ENCODE peak calls at places on chromosome 5, in eight cellular contexts. W, G, R, M, J, O, K and B are unnamed samples.

GRCh38 chr5:16552666-16553343 is 64.0 kb downstream of the RETREG1 start:
- DNase-seq in W (peak), G (peak), R (peak), M (peak), J (peak), O (peak), K (peak), B (peak)

GRCh38 chr5:43773032-43773830 is 170.3 kb downstream of the NNT start:
- DNase-seq in W (peak), G (no peak), R (peak), M (no peak), J (peak), O (no peak), K (no peak), B (peak)

GRCh38 chr5:7261049-7261448 is 134.9 kb upstream of the ADCY2 start:
- DNase-seq in W (no peak), G (no peak), R (peak), M (no peak), J (no peak), O (no peak), K (peak), B (peak)

GRCh38 chr5:39461007-39461682 is 36.4 kb upstream of the DAB2 start:
- DNase-seq in W (no peak), G (no peak), R (peak), M (no peak), J (no peak), O (no peak), K (peak), B (no peak)

GRCh38 chr5:67809589-67809988 is 406.0 kb upstream of the PIK3R1 start:
- DNase-seq in W (no peak), G (no peak), R (no peak), M (no peak), J (no peak), O (no peak), K (no peak), B (no peak)

GRCh38 chr5:131186561-131187256 is 16.0 kb downstream of the LYRM7 start:
- DNase-seq in W (no peak), G (no peak), R (no peak), M (no peak), J (peak), O (no peak), K (no peak), B (peak)

GRCh38 chr5:86507574-86507973 is 110.2 kb upstream of the COX7C start:
- DNase-seq in W (no peak), G (no peak), R (no peak), M (no peak), J (no peak), O (no peak), K (no peak), B (no peak)

GRCh38 chr5:160169326-160169725 is 50.1 kb upstream of the PWWP2A start:
- DNase-seq in W (no peak), G (no peak), R (peak), M (no peak), J (peak), O (no peak), K (no peak), B (peak)

GRCh38 chr5:103402861-103403260 is 144.3 kb downstream of the MACIR start:
- DNase-seq in W (no peak), G (no peak), R (no peak), M (no peak), J (no peak), O (no peak), K (no peak), B (no peak)

GRCh38 chr5:51997500-51997899 is 614.3 kb downstream of the ISL1 start:
- DNase-seq in W (no peak), G (no peak), R (no peak), M (no peak), J (no peak), O (no peak), K (no peak), B (no peak)

GRCh38 chr5:160150381-160150780 is 31.1 kb upstream of the PWWP2A start:
- DNase-seq in W (no peak), G (no peak), R (no peak), M (no peak), J (no peak), O (no peak), K (no peak), B (no peak)

GRCh38 chr5:68420476-68421344 is 205.2 kb downstream of the PIK3R1 start:
- DNase-seq in W (no peak), G (no peak), R (no peak), M (no peak), J (no peak), O (peak), K (no peak), B (no peak)

GRCh38 chr5:54793612-54794436 is 191.6 kb downstream of the ESM1 start:
- DNase-seq in W (no peak), G (no peak), R (no peak), M (no peak), J (no peak), O (no peak), K (no peak), B (peak)

GRCh38 chr5:95617057-95617456 is 2.8 kb upstream of the GPR150 start:
- DNase-seq in W (no peak), G (no peak), R (no peak), M (no peak), J (peak), O (no peak), K (no peak), B (peak)

GRCh38 chr5:52961238-52961637 is 27.9 kb upstream of the ITGA2 start:
- DNase-seq in W (no peak), G (no peak), R (no peak), M (no peak), J (no peak), O (no peak), K (no peak), B (peak)

GRCh38 chr5:143216211-143216610 is 187.3 kb downstream of the NR3C1 start:
- DNase-seq in W (no peak), G (no peak), R (no peak), M (no peak), J (no peak), O (no peak), K (no peak), B (no peak)

GRCh38 chr5:111680737-111681413 is 76.1 kb downstream of the NREP start:
- DNase-seq in W (peak), G (no peak), R (no peak), M (peak), J (peak), O (peak), K (peak), B (peak)

GRCh38 chr5:128546658-128547281 is 8.7 kb upstream of the FBN2 start:
- DNase-seq in W (no peak), G (no peak), R (no peak), M (no peak), J (no peak), O (no peak), K (no peak), B (no peak)

GRCh38 chr5:88142801-88143692 is 125.6 kb downstream of the TMEM161B start:
- DNase-seq in W (no peak), G (no peak), R (no peak), M (no peak), J (no peak), O (no peak), K (no peak), B (peak)

GRCh38 chr5:172443441-172444109 is 10.8 kb downstream of the SH3PXD2B start:
- DNase-seq in W (peak), G (peak), R (peak), M (no peak), J (peak), O (peak), K (peak), B (peak)

GRCh38 chr5:177967221-177967887 is 28.7 kb downstream of the PROP1 start:
- DNase-seq in W (no peak), G (no peak), R (no peak), M (no peak), J (no peak), O (no peak), K (no peak), B (peak)

GRCh38 chr5:14200312-14200990 is 57.3 kb downstream of the TRIO start:
- DNase-seq in W (no peak), G (no peak), R (no peak), M (no peak), J (no peak), O (no peak), K (no peak), B (no peak)

GRCh38 chr5:177476531-177477233 is 3.2 kb upstream of the DBN1 start:
- DNase-seq in W (no peak), G (no peak), R (no peak), M (no peak), J (peak), O (no peak), K (no peak), B (peak)

GRCh38 chr5:9454012-9454481 is 91.8 kb downstream of the SEMA5A start:
- DNase-seq in W (no peak), G (no peak), R (no peak), M (no peak), J (no peak), O (no peak), K (no peak), B (no peak)

GRCh38 chr5:149240354-149240998 is 31.2 kb upstream of the AFAP1L1 start:
- DNase-seq in W (no peak), G (peak), R (peak), M (no peak), J (no peak), O (no peak), K (no peak), B (no peak)

GRCh38 chr5:153654444-153654843 is 164.0 kb downstream of the GRIA1 start:
- DNase-seq in W (no peak), G (no peak), R (no peak), M (no peak), J (no peak), O (no peak), K (no peak), B (peak)

GRCh38 chr5:29263836-29264235 is 1929.7 kb upstream of the CDH6 start:
- DNase-seq in W (no peak), G (no peak), R (no peak), M (no peak), J (no peak), O (no peak), K (no peak), B (peak)

GRCh38 chr5:51652980-51653379 is 269.7 kb downstream of the ISL1 start:
- DNase-seq in W (no peak), G (no peak), R (no peak), M (no peak), J (no peak), O (no peak), K (no peak), B (peak)

GRCh38 chr5:107808671-107809137 is 138.0 kb upstream of the EFNA5 start:
- DNase-seq in W (no peak), G (no peak), R (no peak), M (no peak), J (no peak), O (no peak), K (no peak), B (no peak)

GRCh38 chr5:32030226-32030625 is 143.9 kb downstream of the GOLPH3 start:
- DNase-seq in W (no peak), G (no peak), R (no peak), M (no peak), J (no peak), O (no peak), K (no peak), B (no peak)

GRCh38 chr5:78964889-78965288 is 20.2 kb downstream of the ARSB start:
- DNase-seq in W (peak), G (no peak), R (peak), M (no peak), J (peak), O (no peak), K (peak), B (peak)

DNA sequence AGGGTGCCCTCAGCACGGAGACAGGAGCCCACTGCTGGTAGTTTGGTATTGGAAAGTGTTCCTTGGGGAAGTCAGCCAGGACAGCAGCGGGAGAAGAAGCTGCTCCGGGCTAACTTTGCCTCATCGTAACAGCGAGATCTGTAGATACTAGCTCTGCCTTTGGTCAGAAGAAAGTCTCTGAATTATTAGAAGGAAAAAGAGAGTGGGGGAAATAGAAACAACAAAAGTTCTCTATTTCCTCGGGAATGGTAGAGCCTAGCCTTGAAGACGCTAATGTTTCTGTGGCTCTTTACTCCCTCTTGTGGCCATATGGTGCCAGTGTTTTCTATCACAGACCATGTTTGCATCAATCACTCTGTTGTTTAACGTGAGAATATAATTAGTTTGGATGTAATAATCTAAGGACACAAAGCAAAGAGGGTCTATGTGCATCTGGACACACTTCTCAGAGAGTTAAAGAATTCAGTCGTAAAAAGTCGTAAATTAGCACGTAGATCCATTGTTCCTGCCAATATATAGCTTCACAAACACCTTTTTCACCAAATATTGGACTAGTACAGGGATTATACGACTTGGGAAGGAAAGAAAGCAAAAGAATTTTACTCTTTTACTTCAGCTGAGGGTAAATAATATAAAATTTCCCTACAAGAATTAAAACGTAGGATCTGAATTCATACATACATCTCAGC is 40.2 kb upstream of the HSD17B4 start:
- DNase-seq in W (peak), G (peak), R (peak), M (peak), J (peak), O (peak), K (peak), B (peak)
- H3K4me3 ChIP-seq in W (peak), G (peak), R (peak), M (peak), J (peak), O (peak), K (peak), B (peak)

GRCh38 chr5:181059297-181060230 is 19.5 kb downstream of the BTNL9 start:
- DNase-seq in W (no peak), G (no peak), R (no peak), M (no peak), J (no peak), O (no peak), K (no peak), B (no peak)
- H3K4me3 ChIP-seq in W (no peak), G (no peak), R (no peak), M (no peak), J (no peak), O (peak), K (no peak), B (no peak)

GRCh38 chr5:181186022-181186421 is 19.0 kb downstream of the TRIM7 start:
- DNase-seq in W (no peak), G (no peak), R (no peak), M (no peak), J (no peak), O (no peak), K (no peak), B (no peak)

GRCh38 chr5:181188700-181189362 is 16.2 kb downstream of the TRIM7 start:
- DNase-seq in W (peak), G (peak), R (peak), M (peak), J (peak), O (peak), K (peak), B (peak)

GRCh38 chr5:181185560-181185959 is 19.4 kb downstream of the TRIM7 start:
- DNase-seq in W (no peak), G (no peak), R (no peak), M (no peak), J (no peak), O (no peak), K (no peak), B (no peak)

GRCh38 chr5:181187500-181188213 is 17.3 kb downstream of the TRIM7 start:
- DNase-seq in W (peak), G (peak), R (peak), M (no peak), J (peak), O (peak), K (peak), B (peak)

GRCh38 chr5:181186902-181187499 is 18.0 kb downstream of the TRIM7 start:
- DNase-seq in W (no peak), G (no peak), R (peak), M (no peak), J (no peak), O (no peak), K (no peak), B (no peak)
- H3K4me3 ChIP-seq in W (peak), G (no peak), R (peak), M (no peak), J (peak), O (peak), K (no peak), B (peak)

GRCh38 chr5:169785731-169786130 is 148.7 kb downstream of the DOCK2 start:
- DNase-seq in W (no peak), G (no peak), R (no peak), M (no peak), J (no peak), O (no peak), K (no peak), B (no peak)
- H3K4me3 ChIP-seq in W (no peak), G (no peak), R (no peak), M (no peak), J (no peak), O (no peak), K (no peak), B (no peak)

DNA sequence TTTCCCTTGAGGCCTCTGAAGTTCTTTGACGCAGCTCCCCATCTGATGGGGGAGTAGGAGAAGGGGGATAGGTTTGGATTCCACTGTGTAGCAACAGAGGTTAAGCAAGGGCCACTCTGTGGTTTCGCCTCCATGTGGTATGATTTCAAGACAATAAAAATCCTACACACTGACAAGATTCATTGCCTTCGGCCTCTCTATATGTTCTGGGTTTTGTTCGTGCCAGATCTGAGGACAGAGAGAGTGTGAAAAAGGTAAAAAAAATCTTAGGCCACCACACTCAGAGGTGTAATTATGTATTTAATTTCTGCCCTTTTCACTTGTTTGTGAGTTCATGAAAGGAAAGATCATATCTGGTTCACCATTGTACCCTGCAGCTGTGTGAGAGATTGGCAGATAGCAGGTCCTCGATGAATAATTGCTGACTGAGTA is 715.2 kb upstream of the ZNF608 start:
- DNase-seq in W (no peak), G (no peak), R (peak), M (no peak), J (no peak), O (no peak), K (no peak), B (no peak)
- H3K4me3 ChIP-seq in W (no peak), G (no peak), R (no peak), M (no peak), J (no peak), O (no peak), K (no peak), B (no peak)

DNA sequence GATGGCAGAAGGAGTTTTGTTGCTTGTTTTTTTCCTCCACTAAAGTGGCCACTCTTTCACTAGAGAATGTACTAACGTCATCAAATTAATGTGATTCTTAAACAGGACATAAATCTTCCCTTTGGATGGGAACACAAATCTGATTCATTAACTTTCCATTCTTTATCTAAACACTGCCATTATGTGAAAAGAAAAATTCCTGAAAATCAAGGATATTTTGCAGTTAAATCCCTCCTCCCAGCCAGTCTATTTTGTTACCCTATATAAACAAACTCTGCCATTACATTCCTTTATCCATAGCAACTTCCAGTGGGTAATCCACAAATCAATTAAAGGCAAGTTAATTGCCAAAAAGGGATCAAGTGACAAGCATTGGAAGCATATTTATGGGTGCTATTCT is 546.5 kb downstream of the PDE4D start:
- DNase-seq in W (no peak), G (no peak), R (no peak), M (no peak), J (no peak), O (no peak), K (no peak), B (no peak)
- H3K4me3 ChIP-seq in W (no peak), G (no peak), R (no peak), M (no peak), J (no peak), O (no peak), K (no peak), B (no peak)

GRCh38 chr5:854217-854616 is 3.4 kb upstream of the ZDHHC11 start:
- DNase-seq in W (no peak), G (no peak), R (no peak), M (no peak), J (no peak), O (no peak), K (no peak), B (no peak)
- H3K4me3 ChIP-seq in W (no peak), G (no peak), R (no peak), M (no peak), J (no peak), O (no peak), K (no peak), B (no peak)

DNA sequence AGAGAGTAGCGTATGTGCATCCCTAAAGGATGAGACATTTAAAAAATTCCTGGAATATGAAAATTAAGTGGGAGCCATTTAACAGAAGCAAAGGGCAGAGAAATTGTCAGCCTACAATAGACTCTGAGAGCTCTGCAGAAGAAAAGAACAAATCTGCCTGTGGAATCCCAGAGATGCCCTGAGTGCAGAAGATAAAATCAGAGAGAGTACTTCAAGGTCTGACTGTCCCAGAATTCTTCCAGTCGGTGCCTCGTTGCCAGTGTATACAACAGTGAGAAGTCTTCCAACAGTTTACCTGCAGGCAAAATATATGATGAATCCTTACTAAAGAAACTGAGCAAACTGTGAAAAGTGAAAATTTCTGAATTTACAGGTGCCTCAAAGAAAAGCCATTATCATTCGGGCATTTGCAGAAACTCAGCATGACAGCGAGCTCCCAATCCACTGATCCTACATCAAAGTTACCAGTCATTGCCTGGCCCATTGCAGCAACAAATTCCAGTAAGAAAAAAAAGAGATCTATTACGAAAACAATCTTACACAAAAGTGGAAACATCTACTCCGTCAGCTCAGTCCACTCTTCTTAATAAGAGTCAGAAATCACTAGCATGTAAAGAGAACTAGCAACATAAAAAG is 92.8 kb upstream of the VCAN start:
- DNase-seq in W (no peak), G (no peak), R (no peak), M (no peak), J (no peak), O (no peak), K (no peak), B (no peak)
- H3K4me3 ChIP-seq in W (no peak), G (no peak), R (no peak), M (no peak), J (no peak), O (no peak), K (no peak), B (no peak)

DNA sequence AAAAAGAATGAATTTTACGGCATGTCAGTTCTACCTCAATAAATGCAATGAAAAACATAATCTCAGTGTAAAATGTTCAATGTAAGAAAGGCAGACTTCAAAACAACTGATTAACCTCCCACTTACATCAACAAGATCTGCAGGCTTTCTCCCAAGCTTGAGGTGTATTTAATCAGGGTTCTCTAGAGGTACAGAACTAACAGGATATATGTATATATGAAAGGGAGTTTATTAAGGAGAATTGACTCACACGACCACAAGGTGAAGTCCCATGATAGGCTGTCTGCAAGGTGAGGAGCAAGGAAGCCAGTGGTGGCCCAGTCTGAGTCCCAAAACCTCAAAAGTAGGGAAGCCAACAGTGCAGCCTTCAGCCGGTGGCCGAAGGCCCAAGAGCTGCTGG is 35.9 kb downstream of the MARCHF3 start:
- DNase-seq in W (no peak), G (no peak), R (no peak), M (no peak), J (no peak), O (no peak), K (no peak), B (no peak)
- H3K4me3 ChIP-seq in W (no peak), G (no peak), R (no peak), M (no peak), J (no peak), O (no peak), K (no peak), B (no peak)